ENCODE peak calls at places on chromosomes 13 and 19, in ten cellular contexts. G, Y, J, S, R, X, Q, W, P and H are unnamed samples.
A peak's percentile ranks its signal among the peaks of the same experiment; 100 is the strongest.

GRCh38 chr19:35766571-35767104 is 8.7 kb downstream of the PROSER3 start:
- DNase-seq in G (no peak), Y (no peak), J (no peak), S (no peak), R (no peak), X (no peak), Q (no peak), W (no peak), P (no peak), H (no peak)

GRCh38 chr19:28519950-28520861 is 692.7 kb downstream of the UQCRFS1 start:
- DNase-seq in G (no peak), Y (no peak), J (no peak), S (peak; percentile 88), R (no peak), X (peak; percentile 86), Q (no peak), W (no peak), P (no peak), H (no peak)

GRCh38 chr13:24627090-24627714 is 53.0 kb upstream of the ATP12A start:
- DNase-seq in G (no peak), Y (no peak), J (no peak), S (no peak), R (no peak), X (peak; percentile 67), Q (no peak), W (peak; percentile 25), P (no peak), H (no peak)

GRCh38 chr19:54435551-54436016 is 13.4 kb upstream of the LENG8 start:
- DNase-seq in G (no peak), Y (no peak), J (no peak), S (peak; percentile 76), R (no peak), X (no peak), Q (no peak), W (no peak), P (no peak), H (no peak)

GRCh38 chr13:42996584-42996983 is 4.5 kb upstream of the EPSTI1 start:
- DNase-seq in G (peak; percentile 83), Y (no peak), J (no peak), S (no peak), R (no peak), X (peak; percentile 50), Q (peak; percentile 60), W (peak; percentile 94), P (no peak), H (peak; percentile 93)

GRCh38 chr19:47520839-47521238 is 6.0 kb upstream of the NAPA start:
- DNase-seq in G (no peak), Y (no peak), J (no peak), S (no peak), R (no peak), X (no peak), Q (no peak), W (no peak), P (no peak), H (no peak)

GRCh38 chr13:99374994-99375805 is 68.0 kb upstream of the GPR183 start:
- DNase-seq in G (no peak), Y (no peak), J (no peak), S (no peak), R (no peak), X (no peak), Q (no peak), W (no peak), P (no peak), H (no peak)

GRCh38 chr13:79870123-79870522 is 389.2 kb downstream of the NDFIP2 start:
- DNase-seq in G (no peak), Y (no peak), J (no peak), S (no peak), R (no peak), X (no peak), Q (no peak), W (no peak), P (no peak), H (peak; percentile 61)

GRCh38 chr19:53355739-53356138 is 9.8 kb upstream of the ZNF525 start:
- DNase-seq in G (no peak), Y (no peak), J (no peak), S (no peak), R (no peak), X (no peak), Q (no peak), W (no peak), P (no peak), H (no peak)

GRCh38 chr19:12666305-12667048 is at the start of the genes MAN2B1 and WDR83:
- DNase-seq in G (peak; percentile 43), Y (peak; percentile 89), J (peak; percentile 89), S (peak; percentile 90), R (peak; percentile 26), X (peak; percentile 96), Q (peak; percentile 93), W (peak; percentile 42), P (peak; percentile 77), H (peak; percentile 48)

GRCh38 chr13:45728759-45729158 is 26.6 kb downstream of the CBY2 start:
- DNase-seq in G (no peak), Y (peak; percentile 15), J (no peak), S (no peak), R (no peak), X (peak; percentile 33), Q (peak; percentile 27), W (no peak), P (no peak), H (peak; percentile 4)

GRCh38 chr19:47002853-47003610 is 16.6 kb upstream of the NPAS1 start:
- DNase-seq in G (no peak), Y (no peak), J (no peak), S (no peak), R (no peak), X (no peak), Q (no peak), W (no peak), P (no peak), H (no peak)